ENCODE peak calls at places on chromosomes 2 and 18, in four cellular contexts. Z, G, C and F are unnamed samples.
A peak's percentile ranks its signal among the peaks of the same experiment; 100 is the strongest.

GRCh38 chr2:129299756-129300155 is 679.7 kb upstream of the RAB6C start:
- DNase-seq in Z (no peak), G (no peak), C (no peak), F (no peak)

GRCh38 chr18:76565238-76566173 is 70.5 kb upstream of the ZNF516 start:
- DNase-seq in G (peak; percentile 15), Z (peak; percentile 34), C (peak; percentile 96), F (peak; percentile 68)

GRCh38 chr18:11072632-11073031 is 76.7 kb downstream of the PIEZO2 start:
- DNase-seq in G (no peak), Z (no peak), C (no peak), F (no peak)

GRCh38 chr2:27162151-27163121 is 13.6 kb downstream of the TCF23 start:
- DNase-seq in C (peak; percentile 62), Z (peak; percentile 21), G (peak; percentile 47), F (no peak)

GRCh38 chr2:206442854-206443734 is at the start of gene ADAM23:
- DNase-seq in G (peak; percentile 30), Z (peak; percentile 54), C (peak; percentile 52), F (peak; percentile 90)

GRCh38 chr2:144513388-144514100 is 6.4 kb downstream of the ZEB2 start:
- DNase-seq in C (peak; percentile 81), Z (no peak), G (no peak), F (no peak)

GRCh38 chr2:127185093-127185492 is 35.0 kb downstream of the CYP27C1 start:
- DNase-seq in G (no peak), C (no peak), Z (no peak), F (no peak)

GRCh38 chr2:101002562-101003277 is 631 bp downstream of the RPL31 start:
- DNase-seq in Z (peak; percentile 23), G (peak; percentile 30), C (no peak), F (no peak)

GRCh38 chr2:200051621-200051945 is 96.2 kb downstream of the MAIP1 start:
- DNase-seq in G (no peak), Z (no peak), C (no peak), F (no peak)

GRCh38 chr2:142131016-142131714 is at the start of gene LRP1B:
- DNase-seq in C (peak; percentile 7), Z (no peak), G (no peak), F (peak; percentile 46)

GRCh38 chr2:18922276-18922675 is 332.9 kb upstream of the NT5C1B start:
- DNase-seq in G (no peak), C (peak; percentile 28), Z (no peak), F (no peak)

GRCh38 chr2:31390324-31390723 is 24.2 kb downstream of the XDH start:
- DNase-seq in C (no peak), G (no peak), Z (no peak), F (no peak)

GRCh38 chr18:34773378-34773777 is 63.3 kb downstream of the DTNA start:
- DNase-seq in C (peak; percentile 52), Z (no peak), G (no peak), F (no peak)

GRCh38 chr2:172181840-172182239 is 79.1 kb upstream of the DLX2 start:
- DNase-seq in G (no peak), C (peak; percentile 21), Z (no peak), F (peak; percentile 54)

GRCh38 chr2:239225456-239225855 is 175.4 kb downstream of the HDAC4 start:
- DNase-seq in C (no peak), G (no peak), Z (no peak), F (no peak)

GRCh38 chr2:239225921-239226561 is 174.8 kb downstream of the HDAC4 start:
- DNase-seq in C (peak; percentile 86), Z (no peak), G (no peak), F (no peak)

GRCh38 chr2:239227661-239228371 is 173.0 kb downstream of the HDAC4 start:
- DNase-seq in C (peak; percentile 52), Z (no peak), G (no peak), F (no peak)

GRCh38 chr2:239227111-239227581 is 173.7 kb downstream of the HDAC4 start:
- DNase-seq in G (no peak), C (no peak), Z (no peak), F (no peak)

DNA sequence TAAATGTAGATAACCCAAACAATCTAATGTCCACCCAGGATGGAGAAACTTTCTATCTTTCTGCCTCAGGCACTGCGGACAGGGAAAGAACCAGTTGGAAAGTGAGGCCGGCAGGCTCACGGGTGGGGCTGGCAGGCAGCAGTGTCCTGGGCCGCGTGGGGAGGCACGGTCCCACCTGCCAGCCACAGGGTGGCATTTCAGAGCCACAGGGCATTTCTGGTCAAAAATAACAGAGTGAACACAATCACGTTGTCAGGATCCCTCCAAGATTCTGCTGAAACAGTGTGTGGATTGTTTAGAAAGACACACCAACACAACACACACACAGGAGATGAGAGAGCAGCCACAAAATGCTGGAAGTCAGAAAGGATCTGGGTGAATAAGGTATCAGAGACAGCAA is 174.1 kb downstream of the HDAC4 start:
- DNase-seq in Z (no peak), C (no peak), G (no peak), F (no peak)
- TF ChIP-seq BHLHE40 in Z (no peak), C (no peak), G (no peak), F (no peak)

GRCh38 chr18:43539862-43540261 is 262.6 kb upstream of the SYT4 start:
- DNase-seq in G (no peak), Z (no peak), C (no peak), F (no peak)

GRCh38 chr18:43531438-43531837 is 254.1 kb upstream of the SYT4 start:
- DNase-seq in G (no peak), Z (no peak), C (no peak), F (no peak)

GRCh38 chr18:43533371-43533770 is 256.1 kb upstream of the SYT4 start:
- DNase-seq in Z (no peak), G (no peak), C (no peak), F (no peak)

GRCh38 chr18:43534511-43534910 is 257.2 kb upstream of the SYT4 start:
- DNase-seq in Z (no peak), C (no peak), G (no peak), F (no peak)
- TF ChIP-seq BHLHE40 in Z (no peak), C (no peak), G (no peak), F (no peak)

GRCh38 chr2:74567862-74568261 is 13.3 kb downstream of the DOK1 start:
- DNase-seq in Z (no peak), G (no peak), C (peak; percentile 88), F (no peak)
- TF ChIP-seq BHLHE40 in Z (no peak), G (no peak), C (no peak), F (no peak)

DNA sequence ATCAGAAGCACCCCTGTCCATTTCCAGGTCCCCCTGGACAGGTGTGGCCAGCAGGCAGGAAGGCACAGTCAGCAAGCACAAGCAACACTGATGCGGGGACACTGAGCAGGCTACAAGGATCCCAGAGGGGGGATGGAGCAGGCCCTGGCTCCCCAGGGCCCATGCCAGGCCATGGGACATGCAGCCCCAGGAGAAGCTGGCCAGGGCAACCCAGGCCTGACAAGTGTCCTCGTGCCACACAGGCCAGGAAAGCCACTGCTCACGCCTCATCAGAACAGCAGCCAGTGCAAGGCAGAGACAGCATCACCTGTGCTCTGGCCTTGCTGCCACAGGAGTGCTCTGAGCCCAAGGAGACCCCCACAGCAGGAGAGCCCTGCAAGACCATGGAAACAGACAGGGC is 14.1 kb upstream of the GPC1 start:
- DNase-seq in Z (no peak), C (no peak), G (no peak), F (no peak)
- TF ChIP-seq BHLHE40 in Z (no peak), C (no peak), G (no peak), F (no peak)

DNA sequence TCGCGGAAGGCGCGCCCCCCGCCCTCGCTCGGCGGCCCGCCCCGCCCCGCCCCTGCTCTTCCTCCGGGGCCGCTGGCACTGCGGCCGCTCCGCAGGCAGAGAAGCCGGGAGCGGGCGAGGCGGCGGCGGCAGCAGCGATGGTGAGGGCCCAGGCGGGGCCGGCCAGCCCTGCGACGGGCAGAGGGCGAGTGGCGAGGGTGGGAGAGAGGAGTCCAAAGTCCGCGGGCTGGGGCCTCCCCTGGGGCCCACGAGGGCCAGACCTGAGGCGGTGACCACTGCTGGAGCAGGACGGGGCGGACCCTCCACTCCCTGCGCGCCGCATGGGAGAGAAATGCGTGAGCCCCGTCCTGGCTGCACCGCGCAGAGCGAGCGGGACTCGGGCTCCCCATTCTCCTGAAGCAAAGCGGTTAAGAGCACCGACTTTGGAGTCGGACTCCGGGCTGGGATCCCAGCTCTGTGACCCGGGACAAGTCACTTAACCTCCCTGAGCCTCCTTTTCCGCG is at the start of gene VAMP5:
- DNase-seq in Z (no peak), G (no peak), C (no peak), F (no peak)
- TF ChIP-seq BHLHE40 in Z (no peak), G (no peak), C (no peak), F (no peak)

GRCh38 chr2:1855150-1855549 is 110.8 kb upstream of the PXDN start:
- DNase-seq in C (no peak), Z (no peak), G (no peak), F (no peak)
- TF ChIP-seq BHLHE40 in C (no peak), Z (no peak), G (no peak), F (no peak)